ENCODE peak calls at places on chromosomes 7 and 10, in nine cellular contexts. W, M, Z, I, K, S, O, J and G are unnamed samples.

GRCh38 chr10:86632951-86633350 is 21.4 kb upstream of the OPN4 start:
- DNase-seq in M (no peak), K (no peak), Z (no peak), I (no peak), O (no peak), S (no peak), J (no peak), W (no peak), G (no peak)

GRCh38 chr10:549391-549790 is 140.1 kb downstream of the DIP2C start:
- DNase-seq in O (no peak), Z (no peak), J (no peak), W (no peak), I (no peak), S (no peak), K (no peak), M (no peak), G (no peak)

GRCh38 chr7:73606801-73607691 is 17.3 kb downstream of the MLXIPL start:
- DNase-seq in O (peak; percentile 53), Z (peak; percentile 57), J (peak; percentile 48), I (peak; percentile 78), S (peak; percentile 65), K (peak; percentile 33), W (no peak), M (no peak), G (peak; percentile 77)

GRCh38 chr10:119149723-119150122 is 15.8 kb downstream of the SFXN4 start:
- DNase-seq in S (no peak), W (no peak), O (no peak), M (no peak), K (no peak), Z (no peak), J (no peak), I (no peak), G (no peak)

GRCh38 chr10:51314079-51314835 is 240.0 kb downstream of the PRKG1 start:
- DNase-seq in W (no peak), K (no peak), Z (no peak), J (no peak), O (no peak), S (no peak), I (no peak), M (no peak), G (no peak)

GRCh38 chr7:99137418-99138180 is 6.3 kb downstream of the SMURF1 start:
- DNase-seq in S (no peak), Z (no peak), J (peak; percentile 84), O (no peak), M (no peak), I (no peak), W (peak; percentile 90), K (no peak), G (peak; percentile 46)

GRCh38 chr10:103569877-103570276 is 76.4 kb downstream of the NEURL1 start:
- DNase-seq in O (no peak), K (no peak), S (no peak), Z (no peak), I (no peak), W (no peak), M (no peak), J (peak; percentile 40), G (no peak)

GRCh38 chr7:34087892-34088891 is 182.9 kb downstream of the BMPER start:
- DNase-seq in O (no peak), J (peak; percentile 64), S (peak; percentile 52), K (no peak), Z (peak; percentile 39), W (no peak), I (no peak), M (no peak), G (peak; percentile 39)

GRCh38 chr10:88062798-88063472 is 199.5 kb downstream of the PTEN start:
- DNase-seq in S (peak; percentile 64), O (no peak), K (no peak), W (peak; percentile 57), Z (no peak), M (no peak), J (peak; percentile 34), I (no peak), G (no peak)

GRCh38 chr10:98030991-98031431 is 590 bp upstream of the CRTAC1 start:
- DNase-seq in O (peak; percentile 29), I (no peak), Z (no peak), M (no peak), J (no peak), S (no peak), W (no peak), K (no peak), G (no peak)

GRCh38 chr10:48477181-48477580 is 127.7 kb downstream of the ARHGAP22 start:
- DNase-seq in J (no peak), I (no peak), M (no peak), S (no peak), K (no peak), Z (no peak), O (no peak), W (no peak), G (no peak)

GRCh38 chr10:117351558-117351957 is 23.7 kb downstream of the PDZD8 start:
- DNase-seq in Z (no peak), K (no peak), S (no peak), J (no peak), W (no peak), M (no peak), I (no peak), O (no peak), G (no peak)
- H3K4me1 ChIP-seq in Z (no peaks in the 10 kb centered on the region), K (peaks cover 32% of the 10 kb centered on the region), S (peaks cover 3% of the 10 kb centered on the region), J (no peaks in the 10 kb centered on the region), W (no peaks in the 10 kb centered on the region), M (no peaks in the 10 kb centered on the region), I (peaks cover 8% of the 10 kb centered on the region), O (no peaks in the 10 kb centered on the region), G (peaks cover 30% of the 10 kb centered on the region)

GRCh38 chr7:63046612-63047011 is 952.0 kb upstream of the ZNF722 start:
- DNase-seq in S (no peak), M (no peak), I (no peak), J (no peak), Z (no peak), W (no peak), O (no peak), K (no peak), G (no peak)

GRCh38 chr7:63044721-63045120 is 953.9 kb upstream of the ZNF722 start:
- DNase-seq in O (no peak), J (no peak), K (no peak), W (no peak), I (no peak), S (no peak), Z (no peak), M (no peak), G (no peak)

GRCh38 chr7:63043657-63044543 is 954.7 kb upstream of the ZNF722 start:
- DNase-seq in S (no peak), M (no peak), O (no peak), I (no peak), J (no peak), K (no peak), W (no peak), Z (no peak), G (no peak)

GRCh38 chr7:63047061-63047460 is 951.6 kb upstream of the ZNF722 start:
- DNase-seq in Z (no peak), J (no peak), O (no peak), I (no peak), S (no peak), W (no peak), M (no peak), K (no peak), G (no peak)

GRCh38 chr7:63045575-63045974 is 953.1 kb upstream of the ZNF722 start:
- DNase-seq in M (no peak), O (no peak), S (no peak), Z (no peak), W (no peak), J (no peak), I (no peak), K (no peak), G (no peak)
- H3K9me3 ChIP-seq in M (peaks cover 18% of the 10 kb centered on the region), O (no peaks in the 10 kb centered on the region), S (peaks cover 4% of the 10 kb centered on the region), Z (no peaks in the 10 kb centered on the region), W (peaks cover 12% of the 10 kb centered on the region), J (no peaks in the 10 kb centered on the region), I (no peaks in the 10 kb centered on the region), K (peaks cover 16% of the 10 kb centered on the region), G (no peaks in the 10 kb centered on the region)

DNA sequence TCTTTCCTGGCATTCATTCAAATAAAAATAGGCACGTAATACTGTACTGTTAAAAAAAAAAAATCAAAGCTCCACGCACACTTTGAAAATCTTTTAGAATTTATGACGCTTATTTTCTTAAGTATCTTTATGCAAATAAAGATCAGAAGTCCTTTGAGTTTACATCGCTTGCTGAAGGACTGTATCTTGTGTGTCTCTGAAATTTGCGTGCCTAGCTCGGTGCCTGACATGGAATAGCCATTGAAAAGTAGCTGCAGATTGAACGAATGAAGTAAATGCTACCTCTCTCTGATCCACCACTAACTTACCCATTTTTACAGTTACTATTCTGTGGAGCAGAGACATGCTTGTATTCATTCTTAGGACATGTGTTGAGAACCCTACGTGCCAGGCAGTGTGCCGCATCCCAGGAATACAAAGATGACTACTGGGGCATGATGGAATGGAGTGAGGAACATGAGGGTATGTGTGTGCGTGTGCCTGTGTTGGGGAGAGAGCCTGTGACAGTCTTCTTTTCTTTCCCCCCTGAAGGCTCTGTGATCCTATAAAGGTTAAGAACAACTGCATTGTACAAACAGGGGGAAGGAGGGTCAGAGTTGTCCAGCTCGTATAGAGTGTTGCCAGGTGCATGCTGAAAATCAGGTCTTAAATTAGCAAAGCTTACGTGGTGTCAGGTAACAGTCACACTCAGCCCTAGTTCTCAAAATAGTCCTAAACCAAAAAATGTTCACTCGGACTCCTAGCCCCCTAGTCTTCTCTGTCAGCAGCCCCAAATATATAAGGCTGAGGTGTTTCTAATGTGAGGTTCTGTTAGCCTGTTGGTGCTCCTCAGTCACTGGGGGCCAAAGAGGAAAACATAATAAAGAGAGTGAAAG is 161.8 kb downstream of the CELF2 start:
- DNase-seq in W (no peak), J (no peak), Z (no peak), K (no peak), M (no peak), O (no peak), S (no peak), I (no peak), G (no peak)
- H3K4me1 ChIP-seq in W (peaks cover 8% of the 10 kb centered on the region), J (peaks cover 50% of the 10 kb centered on the region), Z (no peaks in the 10 kb centered on the region), K (peaks cover 95% of the 10 kb centered on the region), M (peaks cover 19% of the 10 kb centered on the region), O (no peaks in the 10 kb centered on the region), S (no peaks in the 10 kb centered on the region), I (peaks cover 61% of the 10 kb centered on the region), G (no peaks in the 10 kb centered on the region)

DNA sequence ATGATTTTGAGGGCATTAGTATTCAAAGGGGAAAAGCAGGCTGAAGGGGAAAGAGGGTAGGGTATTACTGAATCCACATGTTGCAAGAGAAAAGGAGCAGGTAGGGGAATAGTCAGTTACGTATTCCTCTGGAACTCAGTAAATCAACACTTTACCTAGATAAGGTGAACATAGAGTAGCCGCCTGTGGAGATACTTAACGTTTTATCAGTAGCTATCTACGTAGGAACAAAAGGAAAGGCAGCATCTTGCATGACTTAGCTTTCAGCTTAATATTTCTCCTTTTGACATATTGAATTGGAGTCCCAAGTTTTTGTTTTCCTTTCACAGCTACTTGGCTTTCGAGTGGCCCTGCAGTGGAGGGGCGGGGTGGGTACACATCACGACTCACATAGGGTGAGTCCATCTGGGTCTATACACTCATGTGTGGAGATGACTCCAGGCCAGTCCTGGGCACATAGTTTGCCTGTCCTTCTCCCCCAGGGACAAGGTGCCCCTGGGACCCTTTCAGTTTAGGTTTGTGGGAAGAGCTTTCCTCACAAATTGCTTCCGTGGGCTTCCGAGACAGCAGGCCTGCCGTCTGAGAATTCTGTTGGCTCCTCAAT is 48.1 kb downstream of the CCNY start:
- DNase-seq in J (no peak), M (no peak), K (no peak), Z (no peak), O (peak; percentile 52), S (no peak), W (no peak), I (no peak), G (peak; percentile 74)
- H3K9me3 ChIP-seq in J (no peaks in the 10 kb centered on the region), M (no peaks in the 10 kb centered on the region), K (peaks cover 7% of the 10 kb centered on the region), Z (no peaks in the 10 kb centered on the region), O (no peaks in the 10 kb centered on the region), S (peaks cover 3% of the 10 kb centered on the region), W (no peaks in the 10 kb centered on the region), I (no peaks in the 10 kb centered on the region), G (peaks cover 4% of the 10 kb centered on the region)